ENCODE peak calls at places on chromosomes 2 and 18, in six cellular contexts. One of them, this sample, is unnamed.

GRCh38 chr2:212197776-212198175 is 340.8 kb downstream of the ERBB4 start:
- DNase-seq in stimulated activated CD4-positive, alpha-beta T cell treated with anti-CD3 and anti-CD28 coated beads, Interleukin-15, amount 100 ng/mL, for 24 hours: no peak
- DNase-seq in T1000: no peak
- DNase-seq in dorsolateral prefrontal cortex: no peak
- DNase-seq in naive thymus-derived CD8-positive, alpha-beta T cell: no peak
- DNase-seq in psoas muscle: no peak
- DNase-seq in this sample: no peak

GRCh38 chr18:77811510-77811909 is 561.9 kb downstream of the GALR1 start:
- DNase-seq in naive thymus-derived CD8-positive, alpha-beta T cell: no peak
- DNase-seq in psoas muscle: no peak
- DNase-seq in dorsolateral prefrontal cortex: no peak
- DNase-seq in T1000: no peak
- DNase-seq in stimulated activated CD4-positive, alpha-beta T cell treated with anti-CD3 and anti-CD28 coated beads, Interleukin-15, amount 100 ng/mL, for 24 hours: no peak
- DNase-seq in this sample: no peak

GRCh38 chr2:128367601-128368359 is 49.1 kb upstream of the HS6ST1 start:
- DNase-seq in naive thymus-derived CD8-positive, alpha-beta T cell: no peak
- DNase-seq in psoas muscle: no peak
- DNase-seq in dorsolateral prefrontal cortex: no peak
- DNase-seq in T1000: no peak
- DNase-seq in stimulated activated CD4-positive, alpha-beta T cell treated with anti-CD3 and anti-CD28 coated beads, Interleukin-15, amount 100 ng/mL, for 24 hours: no peak
- DNase-seq in this sample: peak; percentile 56

GRCh38 chr2:237459741-237460174 is 27.3 kb upstream of the MLPH start:
- DNase-seq in stimulated activated CD4-positive, alpha-beta T cell treated with anti-CD3 and anti-CD28 coated beads, Interleukin-15, amount 100 ng/mL, for 24 hours: no peak
- DNase-seq in T1000: no peak
- DNase-seq in naive thymus-derived CD8-positive, alpha-beta T cell: no peak
- DNase-seq in dorsolateral prefrontal cortex: no peak
- DNase-seq in psoas muscle: no peak
- DNase-seq in this sample: no peak

GRCh38 chr2:100972452-100972851 is 29.6 kb upstream of the RPL31 start:
- DNase-seq in T1000: no peak
- DNase-seq in stimulated activated CD4-positive, alpha-beta T cell treated with anti-CD3 and anti-CD28 coated beads, Interleukin-15, amount 100 ng/mL, for 24 hours: no peak
- DNase-seq in dorsolateral prefrontal cortex: no peak
- DNase-seq in naive thymus-derived CD8-positive, alpha-beta T cell: no peak
- DNase-seq in psoas muscle: no peak
- DNase-seq in this sample: no peak

GRCh38 chr2:65957886-65958285 is 477.0 kb upstream of the MEIS1 start:
- DNase-seq in naive thymus-derived CD8-positive, alpha-beta T cell: no peak
- DNase-seq in psoas muscle: no peak
- DNase-seq in dorsolateral prefrontal cortex: no peak
- DNase-seq in stimulated activated CD4-positive, alpha-beta T cell treated with anti-CD3 and anti-CD28 coated beads, Interleukin-15, amount 100 ng/mL, for 24 hours: no peak
- DNase-seq in T1000: no peak
- DNase-seq in this sample: no peak

GRCh38 chr2:9885036-9885684 is 41.9 kb downstream of the TAF1B start:
- DNase-seq in stimulated activated CD4-positive, alpha-beta T cell treated with anti-CD3 and anti-CD28 coated beads, Interleukin-15, amount 100 ng/mL, for 24 hours: no peak
- DNase-seq in dorsolateral prefrontal cortex: no peak
- DNase-seq in T1000: no peak
- DNase-seq in naive thymus-derived CD8-positive, alpha-beta T cell: no peak
- DNase-seq in psoas muscle: no peak
- DNase-seq in this sample: no peak

GRCh38 chr2:103459302-103459701 is 697.5 kb downstream of the TMEM182 start:
- DNase-seq in psoas muscle: no peak
- DNase-seq in stimulated activated CD4-positive, alpha-beta T cell treated with anti-CD3 and anti-CD28 coated beads, Interleukin-15, amount 100 ng/mL, for 24 hours: no peak
- DNase-seq in naive thymus-derived CD8-positive, alpha-beta T cell: no peak
- DNase-seq in dorsolateral prefrontal cortex: no peak
- DNase-seq in T1000: no peak
- DNase-seq in this sample: no peak

GRCh38 chr18:58015045-58015444 is 29.0 kb upstream of the NEDD4L start:
- DNase-seq in dorsolateral prefrontal cortex: no peak
- DNase-seq in psoas muscle: no peak
- DNase-seq in stimulated activated CD4-positive, alpha-beta T cell treated with anti-CD3 and anti-CD28 coated beads, Interleukin-15, amount 100 ng/mL, for 24 hours: no peak
- DNase-seq in T1000: no peak
- DNase-seq in naive thymus-derived CD8-positive, alpha-beta T cell: no peak
- DNase-seq in this sample: no peak

GRCh38 chr2:176490061-176490861 is 221.0 kb downstream of the MTX2 start:
- DNase-seq in dorsolateral prefrontal cortex: no peak
- DNase-seq in psoas muscle: peak; percentile 52
- DNase-seq in stimulated activated CD4-positive, alpha-beta T cell treated with anti-CD3 and anti-CD28 coated beads, Interleukin-15, amount 100 ng/mL, for 24 hours: no peak
- DNase-seq in T1000: no peak
- DNase-seq in naive thymus-derived CD8-positive, alpha-beta T cell: no peak
- DNase-seq in this sample: peak; percentile 68

GRCh38 chr2:75547345-75548035 is 13.2 kb downstream of the EVA1A start:
- DNase-seq in naive thymus-derived CD8-positive, alpha-beta T cell: no peak
- DNase-seq in stimulated activated CD4-positive, alpha-beta T cell treated with anti-CD3 and anti-CD28 coated beads, Interleukin-15, amount 100 ng/mL, for 24 hours: no peak
- DNase-seq in dorsolateral prefrontal cortex: no peak
- DNase-seq in psoas muscle: no peak
- DNase-seq in T1000: no peak
- DNase-seq in this sample: no peak

GRCh38 chr2:173441222-173441621 is 86.5 kb downstream of the CDCA7 start:
- DNase-seq in T1000: no peak
- DNase-seq in naive thymus-derived CD8-positive, alpha-beta T cell: no peak
- DNase-seq in dorsolateral prefrontal cortex: no peak
- DNase-seq in psoas muscle: no peak
- DNase-seq in stimulated activated CD4-positive, alpha-beta T cell treated with anti-CD3 and anti-CD28 coated beads, Interleukin-15, amount 100 ng/mL, for 24 hours: no peak
- DNase-seq in this sample: no peak

GRCh38 chr2:44705356-44705755 is 236.1 kb upstream of the SIX3 start:
- DNase-seq in dorsolateral prefrontal cortex: no peak
- DNase-seq in stimulated activated CD4-positive, alpha-beta T cell treated with anti-CD3 and anti-CD28 coated beads, Interleukin-15, amount 100 ng/mL, for 24 hours: no peak
- DNase-seq in naive thymus-derived CD8-positive, alpha-beta T cell: no peak
- DNase-seq in psoas muscle: no peak
- DNase-seq in T1000: no peak
- DNase-seq in this sample: no peak

GRCh38 chr2:100730290-100730868 is 89.6 kb upstream of the NPAS2 start:
- DNase-seq in T1000: peak; percentile 42
- DNase-seq in dorsolateral prefrontal cortex: no peak
- DNase-seq in psoas muscle: peak; percentile 63
- DNase-seq in naive thymus-derived CD8-positive, alpha-beta T cell: peak; percentile 21
- DNase-seq in stimulated activated CD4-positive, alpha-beta T cell treated with anti-CD3 and anti-CD28 coated beads, Interleukin-15, amount 100 ng/mL, for 24 hours: peak; percentile 56
- DNase-seq in this sample: peak; percentile 74

GRCh38 chr2:60837123-60837522 is 44.3 kb upstream of the REL start:
- DNase-seq in stimulated activated CD4-positive, alpha-beta T cell treated with anti-CD3 and anti-CD28 coated beads, Interleukin-15, amount 100 ng/mL, for 24 hours: no peak
- DNase-seq in dorsolateral prefrontal cortex: no peak
- DNase-seq in naive thymus-derived CD8-positive, alpha-beta T cell: no peak
- DNase-seq in T1000: no peak
- DNase-seq in psoas muscle: no peak
- DNase-seq in this sample: no peak

GRCh38 chr2:103448416-103448815 is 686.6 kb downstream of the TMEM182 start:
- DNase-seq in psoas muscle: no peak
- DNase-seq in naive thymus-derived CD8-positive, alpha-beta T cell: no peak
- DNase-seq in stimulated activated CD4-positive, alpha-beta T cell treated with anti-CD3 and anti-CD28 coated beads, Interleukin-15, amount 100 ng/mL, for 24 hours: no peak
- DNase-seq in dorsolateral prefrontal cortex: no peak
- DNase-seq in T1000: no peak
- DNase-seq in this sample: no peak

GRCh38 chr2:41927581-41928260 is 120.1 kb upstream of the PKDCC start:
- DNase-seq in psoas muscle: no peak
- DNase-seq in dorsolateral prefrontal cortex: no peak
- DNase-seq in T1000: no peak
- DNase-seq in stimulated activated CD4-positive, alpha-beta T cell treated with anti-CD3 and anti-CD28 coated beads, Interleukin-15, amount 100 ng/mL, for 24 hours: no peak
- DNase-seq in naive thymus-derived CD8-positive, alpha-beta T cell: no peak
- DNase-seq in this sample: peak; percentile 53